ENCODE peak calls at places on chromosomes 11 and 22, in ten cellular contexts. A is breast epithelium, F is transverse colon, L is neural progenitor cell, I is AG04450, V is testis, T is SJSA1, M is brain microvascular endothelial cell, Y is GM23248, D is tibial artery. P is an unnamed sample. For H3K27me3, the result is how much of the 10 kb centered on the place peaks cover.

GRCh38 chr11:36251716-36252307 is 37.4 kb downstream of the COMMD9 start:
- DNase-seq in A (no peak), F (no peak), L (peak), I (no peak), V (no peak), T (no peak), M (no peak), Y (no peak), D (no peak), P (no peak)

GRCh38 chr22:19843857-19844422 is 10.7 kb downstream of the GNB1L start:
- DNase-seq in A (no peak), F (no peak), L (no peak), I (no peak), V (no peak), T (no peak), M (no peak), Y (no peak), D (no peak), P (no peak)

GRCh38 chr22:43625242-43625641 is 186.9 kb downstream of the EFCAB6 start:
- DNase-seq in A (no peak), F (no peak), L (no peak), I (no peak), V (no peak), T (no peak), M (peak), Y (peak), D (no peak), P (no peak)

GRCh38 chr22:43404673-43405385 is 7.0 kb upstream of the MPPED1 start:
- DNase-seq in A (peak), F (no peak), L (no peak), I (no peak), V (no peak), T (no peak), M (no peak), Y (no peak), D (no peak), P (peak)

GRCh38 chr22:23657712-23658111 is 25.6 kb upstream of the DRICH1 start:
- DNase-seq in A (no peak), F (no peak), L (no peak), I (no peak), V (no peak), T (no peak), M (no peak), Y (no peak), D (no peak), P (no peak)

GRCh38 chr11:111707039-111707690 is 59.0 kb downstream of the PPP2R1B start:
- DNase-seq in A (peak), F (no peak), L (no peak), I (peak), V (peak), T (peak), M (peak), Y (peak), D (peak), P (peak)

GRCh38 chr11:11860103-11860979 is 18.6 kb downstream of the USP47 start:
- DNase-seq in A (no peak), F (no peak), L (no peak), I (no peak), V (no peak), T (peak), M (no peak), Y (peak), D (no peak), P (no peak)

GRCh38 chr22:24134090-24134846 is 47.0 kb upstream of the SUSD2 start:
- DNase-seq in A (no peak), F (peak), L (peak), I (no peak), V (peak), T (no peak), M (no peak), Y (no peak), D (peak), P (peak)

GRCh38 chr11:24289301-24289700 is 207.6 kb upstream of the LUZP2 start:
- DNase-seq in A (no peak), F (no peak), L (no peak), I (no peak), V (no peak), T (no peak), M (no peak), Y (no peak), D (no peak), P (no peak)

GRCh38 chr22:42304021-42304790 is 33.8 kb upstream of the TCF20 start:
- DNase-seq in A (no peak), F (no peak), L (no peak), I (no peak), V (no peak), T (no peak), M (no peak), Y (no peak), D (no peak), P (no peak)

GRCh38 chr11:123188508-123189165 is 6.4 kb downstream of the CLMP start:
- DNase-seq in A (peak), F (no peak), L (peak), I (peak), V (peak), T (peak), M (peak), Y (peak), D (no peak), P (no peak)

GRCh38 chr22:19175602-19176174 is 2.8 kb downstream of the SLC25A1 start:
- DNase-seq in A (no peak), F (no peak), L (peak), I (no peak), V (no peak), T (no peak), M (no peak), Y (no peak), D (no peak), P (no peak)

GRCh38 chr11:35066783-35067476 is 72.0 kb upstream of the CD44 start:
- DNase-seq in A (no peak), F (peak), L (no peak), I (no peak), V (no peak), T (no peak), M (no peak), Y (no peak), D (no peak), P (no peak)

GRCh38 chr11:106222626-106223025 is 145.2 kb downstream of the AASDHPPT start:
- DNase-seq in A (no peak), F (no peak), L (no peak), I (no peak), V (no peak), T (no peak), M (no peak), Y (peak), D (no peak), P (no peak)

GRCh38 chr22:37805878-37806277 is 1.9 kb upstream of the GCAT start:
- DNase-seq in A (no peak), F (no peak), L (no peak), I (no peak), V (no peak), T (no peak), M (no peak), Y (peak), D (no peak), P (no peak)

GRCh38 chr22:36902143-36902911 is 11.1 kb upstream of the CSF2RB start:
- DNase-seq in A (no peak), F (no peak), L (no peak), I (no peak), V (no peak), T (no peak), M (no peak), Y (no peak), D (no peak), P (no peak)

GRCh38 chr11:72226701-72227100 is 2.1 kb downstream of the INPPL1 start:
- DNase-seq in A (peak), F (no peak), L (no peak), I (no peak), V (peak), T (no peak), M (no peak), Y (no peak), D (no peak), P (peak)

GRCh38 chr22:44676441-44677298 is 25.3 kb upstream of the PRR5 start:
- DNase-seq in A (no peak), F (peak), L (no peak), I (no peak), V (no peak), T (no peak), M (no peak), Y (peak), D (no peak), P (peak)

GRCh38 chr22:45777852-45778172 is 106.2 kb downstream of the ATXN10 start:
- DNase-seq in A (no peak), F (no peak), L (no peak), I (no peak), V (no peak), T (no peak), M (no peak), Y (no peak), D (no peak), P (no peak)

GRCh38 chr11:116740741-116741140 is 32.0 kb downstream of the BUD13 start:
- DNase-seq in A (no peak), F (no peak), L (no peak), I (no peak), V (no peak), T (no peak), M (no peak), Y (no peak), D (no peak), P (no peak)

GRCh38 chr11:9761441-9761945 is 97.6 kb downstream of the SWAP70 start:
- DNase-seq in A (no peak), F (no peak), L (no peak), I (no peak), V (no peak), T (no peak), M (no peak), Y (no peak), D (no peak), P (no peak)

GRCh38 chr22:45305456-45306065 is 4.2 kb upstream of the FAM118A start:
- DNase-seq in A (no peak), F (peak), L (no peak), I (no peak), V (no peak), T (no peak), M (no peak), Y (no peak), D (no peak), P (no peak)

GRCh38 chr22:38177926-38178604 is 3.6 kb downstream of the PLA2G6 start:
- DNase-seq in A (peak), F (peak), L (peak), I (peak), V (peak), T (peak), M (peak), Y (peak), D (peak), P (peak)

DNA sequence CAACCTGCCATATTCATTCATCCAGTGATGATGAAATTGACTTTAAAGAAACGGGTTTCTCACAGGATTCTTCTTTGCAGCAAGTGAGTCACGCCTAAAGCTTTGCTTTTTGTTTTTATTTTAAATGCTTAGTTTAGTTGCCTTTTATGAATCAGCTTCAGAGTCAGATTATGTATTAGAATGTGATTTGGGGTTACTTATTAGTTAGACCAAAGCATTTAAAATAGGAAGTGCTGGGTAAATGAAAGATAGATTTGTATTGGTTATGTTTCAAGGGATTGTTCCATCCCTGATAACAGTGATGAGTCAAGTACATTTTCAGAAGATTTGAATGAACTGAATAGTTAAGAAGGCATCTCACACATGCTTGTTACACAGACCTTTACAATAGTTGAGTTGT is 101.3 kb upstream of the GAL start:
- DNase-seq in A (no peak), F (no peak), L (no peak), I (peak), V (no peak), T (peak), M (peak), Y (peak), D (no peak), P (no peak)
- H3K27ac ChIP-seq in A (no peak), F (no peak), L (no peak), I (no peak), V (no peak), T (no peak), M (peak), Y (peak), D (peak), P (no peak)

DNA sequence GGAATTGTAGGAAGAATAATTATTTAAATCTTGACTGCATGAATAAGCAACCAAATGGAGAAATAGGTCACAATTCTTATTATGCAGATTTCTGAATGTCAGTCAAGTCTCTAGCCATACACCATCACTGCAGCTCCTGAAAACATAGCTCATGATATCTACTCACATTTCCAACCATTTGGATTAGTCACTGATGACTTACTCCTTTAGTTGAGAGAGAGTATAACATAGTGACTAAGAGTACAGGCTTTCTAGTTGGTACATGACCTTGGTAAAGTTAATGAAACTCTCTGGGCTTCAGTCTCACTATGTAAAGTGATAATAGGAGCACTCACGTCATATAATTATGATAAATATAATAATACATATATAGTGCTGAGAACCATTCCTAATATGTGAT is 265.2 kb downstream of the KCNA4 start:
- DNase-seq in A (no peak), F (no peak), L (no peak), I (no peak), V (no peak), T (no peak), M (no peak), Y (peak), D (no peak), P (no peak)
- H3K27me3 ChIP-seq in A (under half), F (under half), L (under half), I (under half), V (under half), T (under half), M (under half), Y (under half), D (under half), P (under half)

DNA sequence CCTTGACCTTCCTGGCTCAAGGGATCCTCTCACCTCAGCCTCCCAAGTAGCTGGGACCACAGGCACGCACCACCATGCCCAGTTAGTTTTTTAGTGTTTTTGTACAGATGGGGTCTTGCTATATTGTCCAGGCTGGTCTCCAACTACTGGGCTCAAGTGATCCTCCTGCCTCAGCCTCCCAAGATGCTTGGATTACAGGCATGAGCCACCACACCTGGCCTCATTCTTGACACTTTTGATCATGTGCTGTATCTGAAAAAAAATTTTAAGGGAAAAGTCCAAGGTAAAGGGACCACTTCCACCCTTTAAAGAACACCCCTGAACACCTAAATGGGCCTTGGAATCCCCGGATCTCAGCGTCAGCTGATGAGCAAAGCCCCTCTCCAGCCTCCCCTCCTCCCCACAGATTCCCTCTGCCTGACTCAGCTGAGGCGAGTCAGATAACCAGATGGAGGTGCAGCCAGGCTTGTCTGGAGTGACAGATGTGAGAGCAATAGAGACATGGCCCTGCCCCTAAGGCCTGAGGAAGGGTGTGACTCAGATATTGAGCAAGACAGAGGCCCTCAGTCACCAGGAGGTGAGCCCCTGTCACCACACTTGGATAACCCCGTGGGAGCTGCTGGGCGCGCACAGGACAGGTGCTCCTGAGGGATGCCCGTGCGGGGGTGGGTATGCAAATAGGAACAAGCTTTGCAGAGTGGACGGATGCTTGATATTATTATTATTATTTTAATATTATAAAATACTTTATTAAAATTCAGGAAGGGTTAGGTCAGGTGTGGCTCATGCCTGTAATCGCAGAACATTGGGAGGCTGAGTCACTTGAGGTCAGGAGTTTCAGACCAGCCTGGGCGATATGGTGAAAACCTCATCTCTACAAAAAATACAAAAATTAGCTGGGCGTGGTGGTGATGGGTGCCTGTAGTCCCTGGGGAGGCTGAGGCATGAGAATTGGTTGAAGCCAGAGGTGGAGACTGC is 5.0 kb upstream of the CCDC88B start:
- DNase-seq in A (no peak), F (peak), L (peak), I (peak), V (no peak), T (peak), M (peak), Y (peak), D (peak), P (peak)
- H3K27ac ChIP-seq in A (no peak), F (peak), L (no peak), I (peak), V (no peak), T (no peak), M (no peak), Y (no peak), D (no peak), P (peak)

DNA sequence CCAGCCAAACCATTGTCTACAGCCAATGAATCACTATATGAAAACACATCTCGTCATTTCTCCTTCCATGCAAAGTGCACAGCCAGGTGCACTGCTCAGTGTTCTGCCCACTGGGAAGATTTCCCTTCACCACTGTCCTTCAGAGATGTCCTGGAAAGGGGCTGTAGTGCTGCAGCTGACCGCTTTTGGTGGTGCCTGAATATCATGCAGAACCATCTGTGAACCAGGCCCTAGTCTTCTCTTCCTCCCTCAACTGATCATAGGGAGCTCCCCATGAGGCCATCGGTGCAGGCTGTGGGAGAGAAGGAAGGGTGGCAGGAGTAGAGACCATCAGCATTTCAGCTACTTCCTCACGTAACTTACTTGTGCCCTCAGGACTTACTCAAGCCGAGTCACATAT is 70.2 kb downstream of the GAB4 start:
- DNase-seq in A (no peak), F (no peak), L (no peak), I (no peak), V (no peak), T (no peak), M (no peak), Y (no peak), D (no peak), P (no peak)
- H3K27me3 ChIP-seq in A (under half), F (under half), L (under half), I (under half), V (under half), T (under half), M (under half), Y (under half), D (under half), P (under half)

GRCh38 chr11:75429902-75430691 is 2.9 kb downstream of the KLHL35 start:
- DNase-seq in A (no peak), F (peak), L (peak), I (no peak), V (peak), T (no peak), M (peak), Y (peak), D (peak), P (peak)
- H3K27ac ChIP-seq in A (peak), F (no peak), L (no peak), I (no peak), V (no peak), T (no peak), M (no peak), Y (no peak), D (peak), P (no peak)

DNA sequence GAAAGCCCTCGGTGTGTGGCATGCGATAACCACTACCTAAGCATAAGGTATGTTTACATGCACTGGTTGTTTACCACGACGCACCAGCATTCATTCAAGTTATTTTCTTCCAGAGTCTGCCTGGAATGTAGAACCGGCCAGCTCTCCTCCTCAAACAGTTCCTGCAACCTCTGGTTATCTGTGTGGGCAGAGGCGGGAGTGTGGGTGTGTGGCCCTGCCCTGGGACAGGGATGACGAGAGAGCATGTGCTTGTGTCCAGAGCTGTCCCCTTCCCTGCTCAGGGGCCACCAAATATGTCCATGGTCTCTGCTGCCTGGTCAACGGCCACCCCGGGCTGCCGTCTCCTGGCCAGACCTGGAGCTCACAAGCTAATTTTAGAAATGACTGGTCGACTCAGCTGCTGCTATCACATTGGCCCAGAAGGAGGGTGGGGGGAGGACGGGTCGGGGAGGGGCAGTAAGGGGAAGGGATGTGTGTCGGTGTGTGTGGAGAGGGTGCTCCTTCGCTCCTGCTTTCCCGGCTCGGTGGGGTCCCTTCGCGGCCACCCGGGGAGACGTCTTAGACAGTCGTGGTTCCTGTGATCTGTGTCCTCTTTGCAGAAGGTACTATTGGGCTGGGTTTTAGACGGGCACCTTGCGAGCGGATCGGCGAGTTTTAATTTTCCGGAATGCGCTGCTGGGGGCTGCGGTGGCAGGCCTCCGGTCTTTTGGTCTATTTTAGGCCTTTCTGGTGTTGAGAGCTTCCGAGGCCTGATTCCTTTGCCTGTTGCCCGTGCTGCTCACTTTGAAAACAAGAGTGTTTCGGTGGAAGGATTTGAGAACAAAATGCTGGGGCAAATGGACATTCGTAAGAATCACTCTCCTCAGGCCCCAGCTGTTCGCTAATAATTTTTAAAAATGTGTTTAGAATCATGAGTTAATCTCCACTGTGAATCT is at the start of gene MYO18B:
- DNase-seq in A (no peak), F (no peak), L (no peak), I (no peak), V (peak), T (no peak), M (no peak), Y (no peak), D (peak), P (no peak)
- H3K27me3 ChIP-seq in A (under half), F (under half), L (under half), I (under half), V (under half), T (under half), M (under half), Y (under half), D (under half), P (under half)

GRCh38 chr22:21657361-21658118 is 8.3 kb upstream of the PPIL2 start:
- DNase-seq in A (no peak), F (peak), L (peak), I (no peak), V (peak), T (peak), M (no peak), Y (peak), D (peak), P (peak)
- H3K27ac ChIP-seq in A (no peak), F (peak), L (peak), I (no peak), V (no peak), T (no peak), M (no peak), Y (no peak), D (no peak), P (peak)

P was measured in stomach.